ENCODE peak calls at places on chromosomes 2 and 18, in eight cellular contexts. M is effector CD4-positive, alpha-beta T cell; V is A549; R is HS-5; F is lower leg skin; Y is left lung; X is RKO; P is stimulated activated CD4-positive, alpha-beta T cell treated with anti-CD3 and anti-CD28 coated beads, Interleukin-2, amount 100 ng/mL, for 24 hours. L is an unnamed sample.

GRCh38 chr2:175251425-175252041 is 70.0 kb upstream of the ATP5MC3 start:
- DNase-seq in M (no peak), V (peak), R (peak), F (no peak), Y (no peak), X (peak), P (no peak), L (no peak)

GRCh38 chr18:61606759-61607158 is 273.5 kb downstream of the CDH20 start:
- DNase-seq in M (no peak), V (peak), R (peak), F (peak), Y (peak), X (peak), P (no peak), L (no peak)

GRCh38 chr2:50791271-50791670 is 240.7 kb downstream of the NRXN1 start:
- DNase-seq in M (no peak), V (no peak), R (no peak), F (no peak), Y (no peak), X (no peak), P (no peak), L (no peak)

GRCh38 chr2:88016948-88017779 is 817 bp upstream of the RNU2-63P start:
- DNase-seq in M (no peak), V (peak), R (no peak), F (peak), Y (peak), X (peak), P (no peak), L (no peak)

GRCh38 chr18:7000484-7001096 is 117.0 kb downstream of the LAMA1 start:
- DNase-seq in M (no peak), V (no peak), R (no peak), F (no peak), Y (no peak), X (peak), P (no peak), L (no peak)

GRCh38 chr2:10057231-10058107 is 14.1 kb downstream of the KLF11 start:
- DNase-seq in M (no peak), V (no peak), R (no peak), F (no peak), Y (peak), X (no peak), P (peak), L (peak)

GRCh38 chr2:203741566-203741965 is 35.1 kb downstream of the CD28 start:
- DNase-seq in M (no peak), V (no peak), R (no peak), F (no peak), Y (no peak), X (no peak), P (no peak), L (no peak)

GRCh38 chr2:100584811-100585210 is 22.0 kb downstream of the PDCL3 start:
- DNase-seq in M (no peak), V (no peak), R (no peak), F (no peak), Y (no peak), X (no peak), P (no peak), L (no peak)

GRCh38 chr2:198371902-198372611 is 567.7 kb downstream of the PLCL1 start:
- DNase-seq in M (no peak), V (no peak), R (no peak), F (no peak), Y (no peak), X (peak), P (no peak), L (no peak)

GRCh38 chr2:74894261-74895030 is 60.5 kb downstream of the HK2 start:
- DNase-seq in M (no peak), V (no peak), R (peak), F (peak), Y (no peak), X (peak), P (no peak), L (no peak)

GRCh38 chr2:232886632-232887031 is 16.6 kb downstream of the SNORC start:
- DNase-seq in M (no peak), V (no peak), R (no peak), F (peak), Y (peak), X (no peak), P (no peak), L (no peak)

GRCh38 chr2:240995041-240995960 is 3.1 kb upstream of the SNED1 start:
- DNase-seq in M (no peak), V (no peak), R (no peak), F (peak), Y (peak), X (no peak), P (no peak), L (no peak)

GRCh38 chr18:48875314-48875941 is 75.3 kb downstream of the SMAD7 start:
- DNase-seq in M (no peak), V (no peak), R (no peak), F (no peak), Y (no peak), X (no peak), P (no peak), L (no peak)

GRCh38 chr2:8475349-8476045 is 206.4 kb upstream of the ID2 start:
- DNase-seq in M (no peak), V (no peak), R (no peak), F (no peak), Y (no peak), X (no peak), P (peak), L (peak)

GRCh38 chr2:100053499-100053898 is 88.9 kb downstream of the AFF3 start:
- DNase-seq in M (no peak), V (no peak), R (no peak), F (no peak), Y (no peak), X (no peak), P (no peak), L (no peak)

GRCh38 chr2:85514323-85514722 is 24.6 kb upstream of the MAT2A start:
- DNase-seq in M (no peak), V (no peak), R (no peak), F (no peak), Y (no peak), X (no peak), P (no peak), L (no peak)

GRCh38 chr2:137862651-137863050 is 101.6 kb upstream of the HNMT start:
- DNase-seq in M (no peak), V (no peak), R (no peak), F (no peak), Y (no peak), X (no peak), P (no peak), L (no peak)

GRCh38 chr18:60596928-60597327 is 224.4 kb upstream of the MC4R start:
- DNase-seq in M (no peak), V (no peak), R (no peak), F (no peak), Y (no peak), X (no peak), P (no peak), L (no peak)

GRCh38 chr2:223954401-223954800 is 2.9 kb upstream of the MRPL44 start:
- DNase-seq in M (no peak), V (peak), R (peak), F (no peak), Y (no peak), X (peak), P (no peak), L (no peak)

GRCh38 chr2:215921884-215922283 is 91.5 kb downstream of the MREG start:
- DNase-seq in M (no peak), V (peak), R (peak), F (no peak), Y (no peak), X (peak), P (no peak), L (no peak)

GRCh38 chr2:149028377-149028776 is 10.1 kb upstream of the LYPD6B start:
- DNase-seq in M (no peak), V (no peak), R (no peak), F (peak), Y (no peak), X (no peak), P (no peak), L (no peak)

GRCh38 chr2:227433171-227433570 is 38.8 kb upstream of the AGFG1 start:
- DNase-seq in M (no peak), V (no peak), R (no peak), F (no peak), Y (no peak), X (no peak), P (no peak), L (no peak)

GRCh38 chr18:42839408-42839807 is 276.1 kb downstream of the RIT2 start:
- DNase-seq in M (no peak), V (no peak), R (no peak), F (no peak), Y (no peak), X (no peak), P (no peak), L (no peak)

GRCh38 chr2:157857881-157858280 is 18.2 kb downstream of the ACVR1 start:
- DNase-seq in M (no peak), V (peak), R (no peak), F (no peak), Y (no peak), X (no peak), P (no peak), L (no peak)

GRCh38 chr18:60259052-60259681 is 113.4 kb downstream of the MC4R start:
- DNase-seq in M (no peak), V (no peak), R (peak), F (no peak), Y (no peak), X (peak), P (no peak), L (no peak)

GRCh38 chr2:124325667-124326425 is 300.8 kb downstream of the CNTNAP5 start:
- DNase-seq in M (no peak), V (peak), R (no peak), F (no peak), Y (no peak), X (peak), P (no peak), L (no peak)

L was measured in T-helper 2 cell treated with Interferon-gamma antibody and Interleukin-4, amounts not matched to agents 5 μg/mL and 100 μg/mL, for 36 hours.